ENCODE peak calls at places on chromosomes 7 and 10, in five cellular contexts. X is T-helper 2 cell; D is putamen; Y is ELR; E is stimulated activated CD4-positive, alpha-beta T cell treated with anti-CD3 and anti-CD28 coated beads, TNF-alpha, amount 100 ng/mL, for 4 hours. C is an unnamed sample.

GRCh38 chr10:50577681-50578350 is 45.9 kb downstream of the SGMS1 start:
- DNase-seq in X (no peak), D (peak), Y (peak), E (no peak), C (no peak)

GRCh38 chr10:52099026-52099600 is 215.0 kb upstream of the DKK1 start:
- DNase-seq in E (no peak), X (no peak), D (no peak), Y (no peak), C (no peak)

GRCh38 chr7:79770053-79770452 is 316.6 kb upstream of the MAGI2 start:
- DNase-seq in Y (no peak), E (no peak), X (no peak), D (no peak), C (no peak)

GRCh38 chr7:50210706-50211115 is 93.8 kb upstream of the IKZF1 start:
- DNase-seq in E (no peak), D (no peak), Y (no peak), X (peak), C (no peak)

GRCh38 chr7:132770055-132770454 is 193.8 kb upstream of the PLXNA4 start:
- DNase-seq in D (no peak), X (no peak), E (no peak), Y (no peak), C (no peak)

GRCh38 chr7:157394246-157395191 is 57.7 kb downstream of the DNAJB6 start:
- DNase-seq in Y (peak), E (no peak), X (no peak), D (no peak), C (no peak)

GRCh38 chr10:97574374-97575100 is 2.0 kb downstream of the ANKRD2 start:
- DNase-seq in D (no peak), Y (peak), X (no peak), E (no peak), C (no peak)

GRCh38 chr10:7102557-7103349 is 308.1 kb downstream of the SFMBT2 start:
- DNase-seq in E (no peak), X (no peak), Y (no peak), D (no peak), C (no peak)

GRCh38 chr10:31745612-31746376 is 182.8 kb downstream of the ARHGAP12 start:
- DNase-seq in D (no peak), E (no peak), Y (peak), X (peak), C (no peak)

GRCh38 chr10:89283988-89284475 is 17.8 kb upstream of the IFIT2 start:
- DNase-seq in X (no peak), E (no peak), D (no peak), Y (peak), C (no peak)

GRCh38 chr10:116891208-116891607 is 41.9 kb downstream of the ENO4 start:
- DNase-seq in Y (peak), X (no peak), E (no peak), D (peak), C (no peak)

C was measured in activated B cell treated with CpG ODN at 0.5 μM for 24 hours.